ENCODE peak calls at places on chromosomes 13 and 19, in nine cellular contexts. S is vagina, O is bronchial epithelial cell, A is adrenal gland, Q is HFF-Myc, F is HCT116, Y is nephron progenitor cell, H is tibial nerve, E is ascending aorta. W is an unnamed sample.

GRCh38 chr13:72530471-72530870 is 197.0 kb downstream of the MZT1 start:
- DNase-seq in S (no peak), A (no peak), O (peak), Y (no peak), E (no peak), Q (no peak), H (no peak), F (no peak), W (no peak)

GRCh38 chr19:35797663-35798062 is 15.0 kb downstream of the PRODH2 start:
- DNase-seq in S (no peak), Q (no peak), A (no peak), O (no peak), E (no peak), H (no peak), Y (peak), F (no peak), W (no peak)

GRCh38 chr13:71358218-71358617 is 508.8 kb downstream of the DACH1 start:
- DNase-seq in A (no peak), Q (no peak), Y (no peak), E (no peak), S (no peak), H (no peak), O (peak), F (no peak), W (no peak)

GRCh38 chr19:47491358-47492136 is 7.5 kb upstream of the KPTN start:
- DNase-seq in Y (no peak), H (no peak), Q (no peak), S (no peak), O (no peak), A (no peak), E (no peak), F (no peak), W (no peak)

GRCh38 chr19:34525001-34525400 is 43.4 kb downstream of the WTIP start:
- DNase-seq in Q (no peak), H (no peak), E (no peak), Y (no peak), S (no peak), F (no peak), O (no peak), A (no peak), W (no peak)

GRCh38 chr13:109719962-109720646 is 66.3 kb downstream of the IRS2 start:
- DNase-seq in H (no peak), S (peak), F (no peak), Q (no peak), E (no peak), A (peak), Y (no peak), O (no peak), W (no peak)

GRCh38 chr19:46959962-46960556 is 59.6 kb upstream of the NPAS1 start:
- DNase-seq in H (no peak), F (no peak), O (no peak), E (no peak), A (no peak), S (no peak), Y (no peak), Q (no peak), W (no peak)

GRCh38 chr19:51000981-51001380 is 423 bp downstream of the KLK8 start:
- DNase-seq in O (no peak), Y (no peak), A (no peak), H (no peak), E (no peak), S (no peak), F (no peak), Q (no peak), W (no peak)

GRCh38 chr19:2046046-2046907 is 4.8 kb downstream of the MKNK2 start:
- DNase-seq in E (peak), S (no peak), O (no peak), F (no peak), H (no peak), Q (no peak), A (peak), Y (no peak), W (no peak)

GRCh38 chr19:6340493-6341201 is 7.2 kb upstream of the ACER1 start:
- DNase-seq in Q (no peak), A (no peak), O (no peak), F (no peak), S (no peak), Y (no peak), E (no peak), H (no peak), W (no peak)
- TF ChIP-seq CTCF in Q (no peak), A (no peak), O (peak), F (no peak), S (no peak), Y (peak), E (no peak), H (no peak), W (no peak)

DNA sequence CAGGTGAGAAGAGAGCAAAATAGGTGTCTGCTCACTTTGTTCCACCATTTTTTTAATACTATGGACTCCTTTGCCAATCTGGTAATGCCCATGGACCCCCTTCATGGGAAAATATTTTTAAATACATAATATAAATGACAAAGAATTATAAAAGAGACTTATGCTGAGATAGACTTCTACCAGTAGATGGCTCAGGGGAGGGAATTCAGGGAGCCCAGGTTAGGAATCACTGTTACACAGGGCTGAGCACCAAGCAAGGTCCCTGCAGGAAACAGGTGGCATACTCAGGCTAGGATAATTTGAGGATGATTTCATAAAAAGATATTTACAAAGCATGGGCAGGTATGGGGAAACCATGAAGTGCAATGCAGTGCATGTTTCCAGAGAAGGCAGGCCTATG is 525.9 kb downstream of the FGF9 start:
- DNase-seq in E (no peak), S (no peak), Y (no peak), Q (no peak), H (no peak), F (no peak), A (no peak), O (no peak), W (no peak)
- TF ChIP-seq CTCF in E (no peak), S (no peak), Y (no peak), Q (no peak), H (no peak), F (no peak), A (no peak), O (no peak), W (no peak)

GRCh38 chr13:81048026-81048461 is 707.1 kb upstream of the SPRY2 start:
- DNase-seq in F (no peak), Y (no peak), Q (no peak), H (no peak), O (no peak), E (no peak), S (no peak), A (no peak), W (no peak)

GRCh38 chr13:81051873-81052272 is 710.9 kb upstream of the SPRY2 start:
- DNase-seq in S (no peak), A (no peak), Y (no peak), Q (no peak), F (no peak), H (no peak), E (no peak), O (peak), W (no peak)
- TF ChIP-seq CTCF in S (no peak), A (no peak), Y (peak), Q (no peak), F (peak), H (no peak), E (no peak), O (no peak), W (no peak)

GRCh38 chr13:93004919-93005318 is 221.7 kb upstream of the GPC6 start:
- DNase-seq in E (no peak), H (no peak), F (no peak), S (no peak), A (no peak), Q (peak), Y (no peak), O (peak), W (no peak)
- TF ChIP-seq CTCF in E (no peak), H (no peak), F (no peak), S (no peak), A (no peak), Q (peak), Y (no peak), O (peak), W (no peak)

DNA sequence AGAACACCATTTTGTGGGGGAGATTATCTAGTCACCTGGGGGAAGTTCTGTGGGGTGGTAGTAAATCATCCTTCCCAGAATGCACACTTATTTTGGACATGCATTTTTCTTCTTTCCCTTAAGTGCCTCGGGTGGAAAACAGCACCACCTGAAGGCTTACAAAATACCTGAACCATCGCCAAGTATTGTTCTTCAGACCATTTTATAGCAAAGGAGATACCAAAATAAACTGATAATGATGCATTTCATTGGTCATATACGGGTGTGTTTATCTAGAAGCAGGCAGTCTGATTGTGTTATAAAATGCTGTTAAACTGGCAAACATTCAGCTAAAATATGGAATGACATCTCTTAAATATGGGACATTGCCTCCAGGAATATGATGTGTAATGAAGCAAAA is 1034.7 kb downstream of the SLITRK1 start:
- DNase-seq in F (no peak), O (no peak), E (no peak), H (no peak), Q (no peak), S (no peak), A (no peak), Y (no peak), W (no peak)
- TF ChIP-seq CTCF in F (no peak), O (no peak), E (no peak), H (no peak), Q (no peak), S (no peak), A (no peak), Y (no peak), W (no peak)

GRCh38 chr13:36512771-36513170 is 80.5 kb downstream of the CCNA1 start:
- DNase-seq in O (no peak), S (no peak), F (no peak), Y (no peak), H (no peak), E (no peak), A (no peak), Q (no peak), W (no peak)

GRCh38 chr13:36509369-36509768 is 77.1 kb downstream of the CCNA1 start:
- DNase-seq in Y (no peak), F (no peak), O (no peak), H (no peak), A (no peak), Q (no peak), E (no peak), S (no peak), W (no peak)
- TF ChIP-seq CTCF in Y (peak), F (no peak), O (peak), H (no peak), A (no peak), Q (no peak), E (no peak), S (no peak), W (no peak)

DNA sequence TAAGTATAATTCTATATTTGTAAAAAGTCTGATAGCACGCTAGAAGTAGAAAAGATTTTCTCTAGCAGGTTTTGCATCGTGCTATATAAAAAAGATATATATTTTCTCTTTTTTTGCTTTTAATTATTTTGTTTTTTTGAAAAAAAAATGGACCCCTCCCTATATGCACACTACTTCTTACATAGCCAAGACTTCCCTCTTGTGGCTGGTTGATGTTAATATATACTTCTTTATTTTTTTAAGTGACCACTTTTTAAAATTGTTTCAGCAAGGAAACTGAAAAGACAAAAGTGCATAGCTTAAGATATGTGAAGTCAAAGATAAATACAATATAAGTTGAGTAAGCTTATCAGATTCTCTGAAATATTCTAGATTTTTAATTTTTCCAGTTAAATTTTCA is 1202.8 kb downstream of the DIAPH3 start:
- DNase-seq in Y (no peak), O (peak), E (no peak), F (no peak), S (no peak), Q (no peak), A (no peak), H (no peak), W (no peak)
- TF ChIP-seq CTCF in Y (peak), O (no peak), E (no peak), F (no peak), S (no peak), Q (no peak), A (no peak), H (no peak), W (no peak)

GRCh38 chr19:38191747-38192146 is 32.3 kb downstream of the DPF1 start:
- DNase-seq in O (no peak), S (no peak), E (no peak), Y (no peak), Q (no peak), H (no peak), F (no peak), A (no peak), W (no peak)
- TF ChIP-seq CTCF in O (no peak), S (no peak), E (no peak), Y (no peak), Q (no peak), H (no peak), F (no peak), A (no peak), W (no peak)

GRCh38 chr13:51251480-51251879 is 29.3 kb downstream of the FAM124A start:
- DNase-seq in Q (no peak), S (no peak), H (no peak), A (no peak), F (no peak), O (no peak), E (no peak), Y (no peak), W (no peak)

GRCh38 chr13:51249254-51249653 is 27.1 kb downstream of the FAM124A start:
- DNase-seq in O (peak), Q (no peak), E (no peak), F (no peak), Y (no peak), H (no peak), S (no peak), A (no peak), W (no peak)

GRCh38 chr13:51252954-51253531 is 30.8 kb downstream of the FAM124A start:
- DNase-seq in Y (no peak), Q (no peak), S (no peak), H (no peak), O (no peak), F (no peak), E (no peak), A (no peak), W (no peak)

GRCh38 chr13:51246411-51247298 is 24.5 kb downstream of the FAM124A start:
- DNase-seq in F (no peak), H (no peak), O (no peak), Y (no peak), Q (no peak), A (no peak), E (no peak), S (peak), W (no peak)

GRCh38 chr13:51249767-51250741 is 27.9 kb downstream of the FAM124A start:
- DNase-seq in Q (no peak), F (peak), H (no peak), Y (no peak), O (no peak), A (no peak), S (peak), E (no peak), W (no peak)
- TF ChIP-seq CTCF in Q (peak), F (peak), H (no peak), Y (peak), O (peak), A (peak), S (no peak), E (no peak), W (no peak)

DNA sequence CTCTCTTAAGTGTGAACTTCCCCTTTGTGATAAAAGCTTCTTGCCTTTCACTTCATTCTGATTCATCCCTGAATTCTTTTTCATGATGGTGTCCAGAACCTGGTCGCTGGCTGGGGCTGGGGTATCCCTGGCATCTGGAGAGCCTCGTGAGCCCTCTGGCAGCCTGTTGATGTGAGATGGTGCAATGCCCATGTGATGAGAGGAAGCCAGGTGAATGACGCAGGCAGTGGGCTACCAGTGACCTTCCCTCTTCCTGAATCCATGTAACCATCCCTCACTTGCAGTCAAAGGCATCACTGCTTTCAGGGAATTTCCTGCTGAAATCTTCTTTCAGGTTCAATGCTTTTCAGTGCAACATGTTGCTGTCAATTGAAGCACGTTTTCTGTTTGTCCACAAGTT is 158.6 kb upstream of the SLC10A2 start:
- DNase-seq in E (no peak), Y (no peak), H (no peak), F (no peak), S (no peak), O (no peak), A (no peak), Q (no peak), W (no peak)
- TF ChIP-seq CTCF in E (no peak), Y (no peak), H (no peak), F (no peak), S (no peak), O (no peak), A (no peak), Q (no peak), W (no peak)

W was measured in omental fat pad.